ENCODE peak calls at places on chromosome 6, in nine cellular contexts. B, X, U, J, O, G, P, T and Q are unnamed samples.
A peak's percentile ranks its signal among the peaks of the same experiment; 100 is the strongest.

GRCh38 chr6:145669627-145670034 is 65.7 kb downstream of the EPM2A start:
- DNase-seq in B (no peak), X (no peak), U (no peak), J (no peak), O (peak; percentile 46), G (peak; percentile 19), P (no peak), T (no peak), Q (peak; percentile 64)

GRCh38 chr6:40022867-40023266 is 88.6 kb upstream of the MOCS1 start:
- DNase-seq in B (no peak), X (no peak), U (no peak), J (no peak), O (no peak), G (no peak), P (no peak), T (no peak), Q (no peak)

GRCh38 chr6:131787955-131788712 is 19.7 kb upstream of the ENPP1 start:
- DNase-seq in B (no peak), X (no peak), U (peak; percentile 27), J (no peak), O (peak; percentile 69), G (no peak), P (no peak), T (no peak), Q (peak; percentile 38)

GRCh38 chr6:37517411-37517812 is 17.7 kb upstream of the CCDC167 start:
- DNase-seq in B (no peak), X (no peak), U (peak; percentile 22), J (no peak), O (peak; percentile 74), G (no peak), P (no peak), T (no peak), Q (no peak)

GRCh38 chr6:106997392-106998257 is 23.1 kb upstream of the CD24 start:
- DNase-seq in B (no peak), X (no peak), U (peak; percentile 62), J (no peak), O (peak; percentile 86), G (peak; percentile 49), P (peak; percentile 39), T (peak; percentile 49), Q (peak; percentile 57)

GRCh38 chr6:158910484-158911075 is 89.4 kb downstream of the RSPH3 start:
- DNase-seq in B (no peak), X (no peak), U (no peak), J (no peak), O (no peak), G (peak; percentile 53), P (no peak), T (no peak), Q (no peak)

GRCh38 chr6:16729183-16729696 is 32.0 kb downstream of the ATXN1 start:
- DNase-seq in B (no peak), X (no peak), U (no peak), J (no peak), O (peak; percentile 43), G (no peak), P (no peak), T (peak; percentile 33), Q (no peak)

GRCh38 chr6:26205625-26206574 is 118.7 kb downstream of the HFE start:
- DNase-seq in B (no peak), X (no peak), U (no peak), J (no peak), O (peak; percentile 89), G (peak; percentile 79), P (no peak), T (peak; percentile 62), Q (peak; percentile 96)

GRCh38 chr6:75290558-75290957 is 6.0 kb upstream of the TMEM30A start:
- DNase-seq in B (no peak), X (peak; percentile 28), U (no peak), J (no peak), O (no peak), G (no peak), P (no peak), T (no peak), Q (no peak)

GRCh38 chr6:20577280-20577679 is 43.0 kb downstream of the CDKAL1 start:
- DNase-seq in B (no peak), X (no peak), U (no peak), J (no peak), O (no peak), G (no peak), P (no peak), T (no peak), Q (no peak)

GRCh38 chr6:122400121-122400450 is 634 bp downstream of the HSF2 start:
- DNase-seq in B (no peak), X (peak; percentile 45), U (no peak), J (no peak), O (peak; percentile 43), G (no peak), P (no peak), T (peak; percentile 13), Q (no peak)

GRCh38 chr6:66961191-66961590 is 1254.2 kb upstream of the EYS start:
- DNase-seq in B (no peak), X (no peak), U (no peak), J (no peak), O (no peak), G (peak; percentile 14), P (no peak), T (no peak), Q (no peak)

GRCh38 chr6:110529355-110529754 is 52.9 kb upstream of the SLC22A16 start:
- DNase-seq in B (no peak), X (no peak), U (no peak), J (no peak), O (peak; percentile 76), G (peak; percentile 84), P (no peak), T (no peak), Q (peak; percentile 43)

GRCh38 chr6:164396071-164397047 is 913.0 kb downstream of the C6orf118 start:
- DNase-seq in B (no peak), X (peak; percentile 58), U (no peak), J (no peak), O (no peak), G (no peak), P (no peak), T (no peak), Q (no peak)

GRCh38 chr6:161884782-161885181 is 610.9 kb upstream of the AGPAT4 start:
- DNase-seq in B (no peak), X (no peak), U (no peak), J (no peak), O (no peak), G (no peak), P (no peak), T (no peak), Q (no peak)

GRCh38 chr6:62283828-62284411 is 2.1 kb downstream of the KHDRBS2 start:
- DNase-seq in B (no peak), X (peak; percentile 9), U (peak; percentile 41), J (no peak), O (no peak), G (no peak), P (no peak), T (peak; percentile 0), Q (peak; percentile 2)

GRCh38 chr6:35852994-35853393 is 47.8 kb downstream of the LHFPL5 start:
- DNase-seq in B (no peak), X (no peak), U (no peak), J (no peak), O (no peak), G (no peak), P (no peak), T (no peak), Q (no peak)

GRCh38 chr6:84773431-84774173 is 9.2 kb upstream of the TBX18 start:
- DNase-seq in B (peak; percentile 87), X (no peak), U (no peak), J (peak; percentile 76), O (peak; percentile 87), G (peak; percentile 37), P (peak; percentile 25), T (peak; percentile 21), Q (no peak)

GRCh38 chr6:6661684-6662083 is 73.2 kb downstream of the LY86 start:
- DNase-seq in B (no peak), X (peak; percentile 13), U (peak; percentile 57), J (no peak), O (peak; percentile 62), G (peak; percentile 61), P (no peak), T (no peak), Q (no peak)

GRCh38 chr6:6660339-6661045 is 72.0 kb downstream of the LY86 start:
- DNase-seq in B (no peak), X (no peak), U (no peak), J (no peak), O (no peak), G (no peak), P (no peak), T (no peak), Q (no peak)

GRCh38 chr6:6659600-6660327 is 71.2 kb downstream of the LY86 start:
- DNase-seq in B (no peak), X (no peak), U (no peak), J (no peak), O (no peak), G (no peak), P (no peak), T (no peak), Q (no peak)

GRCh38 chr6:6661191-6661590 is 72.7 kb downstream of the LY86 start:
- DNase-seq in B (no peak), X (no peak), U (no peak), J (no peak), O (no peak), G (no peak), P (no peak), T (no peak), Q (no peak)

GRCh38 chr6:6665505-6665904 is 77.0 kb downstream of the LY86 start:
- DNase-seq in B (no peak), X (no peak), U (no peak), J (no peak), O (no peak), G (no peak), P (no peak), T (no peak), Q (no peak)
- H3K27ac ChIP-seq in B (no peak overlapping the region), X (no peak overlapping the region), U (no peak overlapping the region), J (no peak overlapping the region), O (no peak overlapping the region), G (no peak overlapping the region), P (no peak overlapping the region), T (no peak overlapping the region), Q (no peak overlapping the region)

DNA sequence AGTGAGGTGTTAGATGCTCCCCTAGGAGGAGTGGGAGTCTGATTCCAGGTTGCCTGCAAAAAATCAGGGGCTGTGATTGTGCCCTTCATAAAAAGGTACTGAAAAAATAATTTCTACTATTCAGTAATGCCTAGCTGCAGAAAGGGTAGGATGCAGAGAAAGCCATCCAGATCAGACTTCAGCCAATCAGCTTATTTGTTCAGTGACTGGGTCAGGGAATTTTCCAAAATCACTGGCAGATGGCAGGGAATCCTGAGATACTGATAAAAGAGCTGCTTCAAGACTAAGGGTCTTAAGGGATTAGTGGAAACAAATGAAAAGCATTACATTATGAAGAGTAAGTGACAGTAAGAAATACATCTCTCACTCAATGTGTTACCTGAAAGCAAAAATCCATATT is 42.8 kb upstream of the MTRF1L start:
- DNase-seq in B (no peak), X (no peak), U (no peak), J (no peak), O (no peak), G (no peak), P (no peak), T (no peak), Q (no peak)
- H3K27ac ChIP-seq in B (no peak overlapping the region), X (no peak overlapping the region), U (no peak overlapping the region), J (no peak overlapping the region), O (no peak overlapping the region), G (no peak overlapping the region), P (no peak overlapping the region), T (no peak overlapping the region), Q (no peak overlapping the region)

GRCh38 chr6:113909224-113909856 is 52.2 kb downstream of the MARCKS start:
- DNase-seq in B (no peak), X (no peak), U (no peak), J (no peak), O (peak; percentile 75), G (peak; percentile 11), P (no peak), T (peak; percentile 32), Q (peak; percentile 67)
- H3K27ac ChIP-seq in B (no peak overlapping the region), X (no peak overlapping the region), U (no peak overlapping the region), J (no peak overlapping the region), O (peak overlapping the region; percentile 71), G (no peak overlapping the region), P (no peak overlapping the region), T (no peak overlapping the region), Q (no peak overlapping the region)

GRCh38 chr6:27785297-27785696 is 126.9 kb downstream of the OR2B2 start:
- DNase-seq in B (no peak), X (no peak), U (no peak), J (no peak), O (no peak), G (no peak), P (no peak), T (no peak), Q (no peak)
- H3K27ac ChIP-seq in B (no peak overlapping the region), X (no peak overlapping the region), U (peak overlapping the region; percentile 56), J (no peak overlapping the region), O (no peak overlapping the region), G (no peak overlapping the region), P (no peak overlapping the region), T (no peak overlapping the region), Q (no peak overlapping the region)